ENCODE peak calls at places on chromosome 5, in four cellular contexts. One of them, this sample, is unnamed.

GRCh38 chr5:151155777-151156731 is 1.5 kb downstream of the ANXA6 start:
- DNase-seq in GM12878: no peak
- DNase-seq in WTC11: no peak
- DNase-seq in K562: peak; percentile 21
- DNase-seq in this sample: peak; percentile 42

GRCh38 chr5:31442253-31442820 is 89.6 kb downstream of the DROSHA start:
- DNase-seq in WTC11: no peak
- DNase-seq in K562: no peak
- DNase-seq in GM12878: no peak
- DNase-seq in this sample: no peak

GRCh38 chr5:103385722-103386121 is 127.2 kb downstream of the MACIR start:
- DNase-seq in K562: no peak
- DNase-seq in GM12878: no peak
- DNase-seq in WTC11: peak; percentile 25
- DNase-seq in this sample: no peak

GRCh38 chr5:21649969-21650368 is 1203.2 kb downstream of the CDH12 start:
- DNase-seq in WTC11: no peak
- DNase-seq in GM12878: no peak
- DNase-seq in K562: no peak
- DNase-seq in this sample: no peak

GRCh38 chr5:102762095-102762534 is 7.0 kb downstream of the PAM start:
- DNase-seq in WTC11: no peak
- DNase-seq in GM12878: no peak
- DNase-seq in K562: no peak
- DNase-seq in this sample: no peak

GRCh38 chr5:126464016-126464415 is 40.8 kb downstream of the GRAMD2B start:
- DNase-seq in WTC11: no peak
- DNase-seq in GM12878: no peak
- DNase-seq in K562: no peak
- DNase-seq in this sample: no peak

GRCh38 chr5:176889321-176890280 is 9.5 kb downstream of the HK3 start:
- DNase-seq in GM12878: no peak
- DNase-seq in WTC11: no peak
- DNase-seq in K562: no peak
- DNase-seq in this sample: no peak

GRCh38 chr5:131640043-131640856 is 5.2 kb upstream of the RAPGEF6 start:
- DNase-seq in K562: peak; percentile 52
- DNase-seq in GM12878: no peak
- DNase-seq in WTC11: no peak
- DNase-seq in this sample: no peak

GRCh38 chr5:75843319-75843718 is 126.1 kb upstream of the POC5 start:
- DNase-seq in WTC11: no peak
- DNase-seq in K562: no peak
- DNase-seq in GM12878: no peak
- DNase-seq in this sample: no peak

GRCh38 chr5:173204185-173204979 is 30.6 kb downstream of the NKX2-5 start:
- DNase-seq in WTC11: no peak
- DNase-seq in GM12878: no peak
- DNase-seq in K562: peak; percentile 51
- DNase-seq in this sample: peak; percentile 42

GRCh38 chr5:96348536-96348935 is 84.5 kb downstream of the PCSK1 start:
- DNase-seq in GM12878: no peak
- DNase-seq in WTC11: no peak
- DNase-seq in K562: no peak
- DNase-seq in this sample: no peak

GRCh38 chr5:97629281-97629680 is 446.2 kb upstream of the RIOK2 start:
- DNase-seq in GM12878: no peak
- DNase-seq in K562: no peak
- DNase-seq in WTC11: no peak
- DNase-seq in this sample: no peak

GRCh38 chr5:56282241-56282640 is 49.1 kb upstream of the ANKRD55 start:
- DNase-seq in WTC11: no peak
- DNase-seq in K562: no peak
- DNase-seq in GM12878: no peak
- DNase-seq in this sample: no peak

GRCh38 chr5:108747111-108748009 is at the start of gene FER:
- DNase-seq in K562: peak; percentile 83
- DNase-seq in WTC11: no peak
- DNase-seq in GM12878: peak; percentile 58
- DNase-seq in this sample: peak; percentile 12

GRCh38 chr5:111063709-111064322 is 7.7 kb upstream of the TSLP start:
- DNase-seq in GM12878: no peak
- DNase-seq in WTC11: no peak
- DNase-seq in K562: no peak
- DNase-seq in this sample: peak; percentile 31

GRCh38 chr5:50958852-50959457 is 292.5 kb downstream of the PARP8 start:
- DNase-seq in K562: peak; percentile 54
- DNase-seq in GM12878: no peak
- DNase-seq in WTC11: no peak
- DNase-seq in this sample: peak; percentile 53

GRCh38 chr5:9502435-9502834 is 43.4 kb downstream of the SEMA5A start:
- DNase-seq in WTC11: no peak
- DNase-seq in K562: no peak
- DNase-seq in GM12878: no peak
- DNase-seq in this sample: no peak

GRCh38 chr5:89232139-89232603 is 349.2 kb upstream of the MEF2C start:
- DNase-seq in GM12878: peak; percentile 96
- DNase-seq in K562: no peak
- DNase-seq in WTC11: no peak
- DNase-seq in this sample: no peak

GRCh38 chr5:179852993-179853547 is 5.5 kb downstream of the MRNIP start:
- DNase-seq in K562: no peak
- DNase-seq in WTC11: no peak
- DNase-seq in GM12878: peak; percentile 73
- DNase-seq in this sample: no peak

GRCh38 chr5:66828551-66829421 is 232.6 kb downstream of the MAST4 start:
- DNase-seq in GM12878: no peak
- DNase-seq in WTC11: peak; percentile 45
- DNase-seq in K562: no peak
- DNase-seq in this sample: peak; percentile 7

DNA sequence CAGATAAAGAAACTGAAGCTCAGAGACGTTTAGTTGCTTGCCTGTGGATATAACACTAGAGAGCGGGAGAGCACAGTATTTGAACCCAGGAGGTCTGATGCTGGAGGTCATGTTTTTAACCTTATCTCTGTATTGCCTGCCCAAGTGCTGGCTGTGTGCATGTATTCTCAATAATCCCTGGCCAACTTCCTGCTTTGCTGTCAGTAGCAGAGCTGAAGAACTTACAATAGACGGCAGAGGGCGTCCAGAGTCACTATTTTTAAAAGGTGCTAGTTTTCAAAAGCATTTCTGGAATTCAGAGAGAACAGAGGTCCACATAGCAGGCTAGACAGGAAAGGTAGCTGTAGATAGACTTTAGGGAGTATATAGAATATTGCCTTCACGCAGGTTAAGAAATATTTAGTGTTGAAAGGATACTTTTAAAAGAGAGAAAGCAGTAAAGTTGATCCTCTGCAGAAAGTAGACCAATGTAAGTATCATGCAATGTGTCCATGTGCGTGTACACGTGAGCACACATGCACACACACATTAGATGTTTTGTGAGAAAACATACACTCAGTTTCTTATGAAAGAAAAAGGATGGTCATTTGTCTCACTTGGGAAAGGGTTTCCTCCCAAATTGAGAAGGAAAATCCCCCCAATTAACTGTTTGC is 46.3 kb downstream of the PTCD2 start:
- DNase-seq in WTC11: peak; percentile 36
- DNase-seq in GM12878: peak; percentile 43
- DNase-seq in K562: peak; percentile 80
- DNase-seq in this sample: peak; percentile 67
- TF ChIP-seq TCF7 in WTC11: no peak
- TF ChIP-seq TCF7 in GM12878: no peak
- TF ChIP-seq TCF7 in K562: no peak
- TF ChIP-seq TCF7 in this sample: no peak

GRCh38 chr5:101678494-101679193 is 617.4 kb downstream of the SLCO4C1 start:
- DNase-seq in GM12878: peak; percentile 7
- DNase-seq in WTC11: peak; percentile 81
- DNase-seq in K562: peak; percentile 36
- DNase-seq in this sample: peak; percentile 52
- TF ChIP-seq MAX in GM12878: no peak
- TF ChIP-seq MAX in WTC11: no peak
- TF ChIP-seq MAX in K562: no peak
- TF ChIP-seq MAX in this sample: no peak

GRCh38 chr5:93193756-93194155 is 387.3 kb downstream of the NR2F1-AS1 start:
- DNase-seq in K562: no peak
- DNase-seq in WTC11: no peak
- DNase-seq in GM12878: no peak
- DNase-seq in this sample: no peak
- TF ChIP-seq TCF7 in K562: no peak
- TF ChIP-seq TCF7 in WTC11: no peak
- TF ChIP-seq TCF7 in GM12878: no peak
- TF ChIP-seq TCF7 in this sample: no peak

GRCh38 chr5:115894342-115894741 is 52.6 kb downstream of the AP3S1 start:
- DNase-seq in GM12878: no peak
- DNase-seq in WTC11: no peak
- DNase-seq in K562: no peak
- DNase-seq in this sample: no peak

GRCh38 chr5:115895821-115896220 is 54.1 kb downstream of the AP3S1 start:
- DNase-seq in K562: no peak
- DNase-seq in WTC11: no peak
- DNase-seq in GM12878: no peak
- DNase-seq in this sample: no peak

DNA sequence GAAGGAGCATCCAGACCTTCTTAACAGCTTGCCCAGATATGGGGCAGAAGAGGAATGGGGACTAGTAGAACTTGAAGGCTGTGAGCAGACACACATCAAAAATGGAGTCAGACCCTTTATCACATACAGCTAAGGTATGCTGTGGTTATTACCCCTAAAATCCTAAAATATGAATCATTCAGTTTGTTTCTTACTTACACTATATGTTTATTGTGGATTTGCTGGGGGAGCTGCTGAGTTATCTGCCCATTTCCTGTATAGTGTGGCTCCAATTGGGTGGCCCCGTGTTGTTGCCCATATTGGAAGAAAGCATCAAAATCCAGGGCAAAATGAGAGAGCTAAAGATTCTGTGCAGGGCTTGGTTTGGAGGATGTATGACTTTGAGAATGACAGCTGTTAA is 56.9 kb downstream of the AP3S1 start:
- DNase-seq in WTC11: no peak
- DNase-seq in K562: no peak
- DNase-seq in GM12878: no peak
- DNase-seq in this sample: no peak
- TF ChIP-seq MAX in WTC11: no peak
- TF ChIP-seq MAX in K562: no peak
- TF ChIP-seq MAX in GM12878: no peak
- TF ChIP-seq MAX in this sample: no peak

DNA sequence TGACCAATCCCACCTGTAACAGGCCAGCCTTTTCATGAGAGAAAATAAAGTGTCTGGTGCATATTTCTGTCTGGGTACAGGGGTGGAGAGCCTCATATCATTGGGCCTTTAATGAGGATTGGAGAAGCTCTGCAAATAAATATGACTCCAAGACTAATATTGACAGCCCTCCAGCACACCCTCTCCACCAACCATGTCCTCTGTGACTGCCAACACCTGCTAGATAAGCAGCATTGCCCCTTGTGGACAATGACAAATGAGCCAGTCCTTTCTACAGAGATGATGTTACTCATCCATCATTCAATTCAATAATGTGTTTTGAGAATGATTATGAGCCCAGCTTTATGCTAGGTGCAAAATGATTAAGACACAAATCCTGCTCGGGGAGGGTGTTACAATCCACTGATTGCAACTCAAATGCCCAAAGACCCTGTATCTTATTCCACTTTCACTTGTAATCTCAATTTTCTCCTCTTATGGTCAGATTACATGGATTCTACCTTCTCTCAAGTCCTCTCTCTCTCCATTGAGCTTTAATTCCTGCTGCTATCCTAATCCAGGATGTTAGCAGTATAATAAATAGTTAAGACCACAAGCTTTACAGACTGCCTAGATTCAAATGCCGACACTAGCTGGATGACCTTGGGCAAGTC is 2.1 kb upstream of the GFRA3 start:
- DNase-seq in WTC11: no peak
- DNase-seq in GM12878: no peak
- DNase-seq in K562: no peak
- DNase-seq in this sample: peak; percentile 54
- TF ChIP-seq TCF7 in WTC11: no peak
- TF ChIP-seq TCF7 in GM12878: no peak
- TF ChIP-seq TCF7 in K562: no peak
- TF ChIP-seq TCF7 in this sample: no peak

DNA sequence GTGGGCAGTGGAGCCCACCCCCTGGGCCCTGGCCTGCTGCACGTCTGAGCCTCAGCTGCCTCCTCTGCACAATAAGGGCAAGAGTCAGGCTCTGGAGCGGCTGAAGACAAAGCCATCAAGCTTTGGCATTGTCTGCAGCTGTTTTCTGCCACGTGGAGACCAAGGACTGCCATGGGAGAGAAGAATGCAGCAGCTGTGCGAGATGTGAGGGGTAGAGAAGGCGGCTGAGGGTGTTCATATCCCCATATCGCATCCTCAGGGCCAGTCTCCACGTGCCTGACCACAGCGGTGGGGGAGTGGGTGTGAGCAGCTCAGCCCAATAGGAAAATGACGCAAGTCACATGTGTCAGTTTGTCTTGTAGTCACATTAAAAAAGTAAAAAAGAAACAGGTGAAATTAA is 6.8 kb downstream of the C1QTNF2 start:
- DNase-seq in GM12878: no peak
- DNase-seq in K562: peak; percentile 37
- DNase-seq in WTC11: no peak
- DNase-seq in this sample: no peak
- TF ChIP-seq MAX in GM12878: no peak
- TF ChIP-seq MAX in K562: peak; percentile 92
- TF ChIP-seq MAX in WTC11: peak; percentile 31
- TF ChIP-seq MAX in this sample: no peak

GRCh38 chr5:143135832-143136551 is 267.5 kb downstream of the NR3C1 start:
- DNase-seq in WTC11: no peak
- DNase-seq in GM12878: no peak
- DNase-seq in K562: no peak
- DNase-seq in this sample: peak; percentile 59
- TF ChIP-seq TCF7 in WTC11: no peak
- TF ChIP-seq TCF7 in GM12878: no peak
- TF ChIP-seq TCF7 in K562: no peak
- TF ChIP-seq TCF7 in this sample: no peak

GRCh38 chr5:77076961-77077820 is 9.9 kb downstream of the ZBED3 start:
- DNase-seq in K562: peak; percentile 76
- DNase-seq in WTC11: peak; percentile 86
- DNase-seq in GM12878: no peak
- DNase-seq in this sample: no peak
- TF ChIP-seq MAX in K562: peak; percentile 52
- TF ChIP-seq MAX in WTC11: peak; percentile 27
- TF ChIP-seq MAX in GM12878: no peak
- TF ChIP-seq MAX in this sample: no peak

GRCh38 chr5:1706428-1706827 is 93.2 kb downstream of the MRPL36 start:
- DNase-seq in WTC11: no peak
- DNase-seq in GM12878: no peak
- DNase-seq in K562: no peak
- DNase-seq in this sample: no peak

GRCh38 chr5:1706021-1706420 is 93.6 kb downstream of the MRPL36 start:
- DNase-seq in K562: no peak
- DNase-seq in GM12878: no peak
- DNase-seq in WTC11: no peak
- DNase-seq in this sample: no peak

GRCh38 chr5:1708592-1709141 is 91.0 kb downstream of the MRPL36 start:
- DNase-seq in GM12878: no peak
- DNase-seq in K562: no peak
- DNase-seq in WTC11: no peak
- DNase-seq in this sample: no peak

GRCh38 chr5:1707467-1707866 is 92.2 kb downstream of the MRPL36 start:
- DNase-seq in K562: no peak
- DNase-seq in GM12878: no peak
- DNase-seq in WTC11: no peak
- DNase-seq in this sample: no peak

GRCh38 chr5:1709186-1709803 is 90.3 kb downstream of the MRPL36 start:
- DNase-seq in K562: no peak
- DNase-seq in WTC11: no peak
- DNase-seq in GM12878: no peak
- DNase-seq in this sample: no peak
- TF ChIP-seq TCF7 in K562: no peak
- TF ChIP-seq TCF7 in WTC11: no peak
- TF ChIP-seq TCF7 in GM12878: no peak
- TF ChIP-seq TCF7 in this sample: no peak